ENCODE peak calls at places on chromosomes 11 and 22, in four cellular contexts. U, K, M and W are unnamed samples.

GRCh38 chr11:48017105-48017874 is 36.9 kb downstream of the PTPRJ start:
- DNase-seq in U (no peak), K (no peak), M (no peak), W (no peak)

GRCh38 chr11:130865772-130866114 is 50.5 kb downstream of the SNX19 start:
- DNase-seq in M (no peak), K (no peak), U (no peak), W (no peak)

GRCh38 chr11:118304809-118305248 is 299 bp downstream of the CD3E start:
- DNase-seq in K (no peak), U (no peak), M (no peak), W (no peak)

GRCh38 chr11:4641501-4641900 is 2.3 kb upstream of the OR51E1 start:
- DNase-seq in U (no peak), M (no peak), K (no peak), W (no peak)

GRCh38 chr22:29587938-29588699 is 7.2 kb upstream of the NIPSNAP1 start:
- DNase-seq in U (no peak), M (no peak), K (peak; percentile 32), W (peak; percentile 84)

GRCh38 chr11:44784438-44784760 is 57.6 kb downstream of the TSPAN18 start:
- DNase-seq in M (no peak), K (no peak), U (no peak), W (no peak)

GRCh38 chr22:50184541-50185383 is 951 bp upstream of the TRABD start:
- DNase-seq in U (no peak), K (no peak), M (peak; percentile 52), W (no peak)

GRCh38 chr11:131465746-131466145 is 95.3 kb downstream of the NTM start:
- DNase-seq in U (no peak), K (no peak), M (no peak), W (no peak)

GRCh38 chr11:62719302-62719978 is 7.8 kb downstream of the HNRNPUL2 start:
- DNase-seq in M (no peak), K (no peak), U (no peak), W (no peak)

GRCh38 chr11:31557991-31558390 is 48.4 kb downstream of the ELP4 start:
- DNase-seq in K (no peak), M (no peak), U (no peak), W (no peak)

GRCh38 chr11:120357620-120358019 is 21.4 kb downstream of the ARHGEF12 start:
- DNase-seq in M (no peak), U (no peak), K (no peak), W (no peak)

GRCh38 chr22:30968015-30968923 is at the start of gene MORC2:
- DNase-seq in M (peak; percentile 75), U (peak; percentile 8), K (no peak), W (peak; percentile 58)

GRCh38 chr11:76629853-76630599 is 40.5 kb downstream of the LRRC32 start:
- DNase-seq in U (no peak), M (peak; percentile 81), K (no peak), W (peak; percentile 77)

GRCh38 chr11:107397357-107397756 is 60.3 kb downstream of the CWF19L2 start:
- DNase-seq in U (no peak), M (no peak), K (no peak), W (no peak)